ENCODE peak calls at places on chromosomes 2 and 18, in nine cellular contexts. One of them, this sample, is unnamed.

GRCh38 chr2:59301466-59302402 is 1060.6 kb upstream of the FANCL start:
- DNase-seq in esophagus squamous epithelium: no peak
- DNase-seq in adrenal gland: peak
- DNase-seq in transverse colon: peak
- DNase-seq in GM12891: no peak
- DNase-seq in stomach: peak
- DNase-seq in IMR-90: peak
- DNase-seq in body of pancreas: peak
- DNase-seq in GM12892: no peak
- DNase-seq in this sample: peak

GRCh38 chr18:32879497-32879896 is 106.7 kb upstream of the KLHL14 start:
- DNase-seq in body of pancreas: no peak
- DNase-seq in esophagus squamous epithelium: no peak
- DNase-seq in IMR-90: no peak
- DNase-seq in transverse colon: no peak
- DNase-seq in adrenal gland: no peak
- DNase-seq in stomach: no peak
- DNase-seq in GM12891: no peak
- DNase-seq in GM12892: no peak
- DNase-seq in this sample: no peak

GRCh38 chr18:26477828-26478466 is 70.4 kb downstream of the KCTD1 start:
- DNase-seq in transverse colon: no peak
- DNase-seq in GM12891: no peak
- DNase-seq in esophagus squamous epithelium: no peak
- DNase-seq in GM12892: no peak
- DNase-seq in IMR-90: no peak
- DNase-seq in body of pancreas: no peak
- DNase-seq in adrenal gland: no peak
- DNase-seq in stomach: no peak
- DNase-seq in this sample: no peak

GRCh38 chr18:41444943-41445342 is 510.1 kb upstream of the PIK3C3 start:
- DNase-seq in esophagus squamous epithelium: no peak
- DNase-seq in GM12891: no peak
- DNase-seq in IMR-90: no peak
- DNase-seq in stomach: no peak
- DNase-seq in transverse colon: no peak
- DNase-seq in GM12892: no peak
- DNase-seq in adrenal gland: no peak
- DNase-seq in body of pancreas: no peak
- DNase-seq in this sample: no peak

GRCh38 chr2:27828305-27828704 is 56.8 kb downstream of the MRPL33 start:
- DNase-seq in GM12891: no peak
- DNase-seq in transverse colon: no peak
- DNase-seq in GM12892: no peak
- DNase-seq in IMR-90: no peak
- DNase-seq in body of pancreas: no peak
- DNase-seq in esophagus squamous epithelium: no peak
- DNase-seq in stomach: no peak
- DNase-seq in adrenal gland: no peak
- DNase-seq in this sample: no peak

GRCh38 chr2:128324897-128325410 is 6.3 kb upstream of the HS6ST1 start:
- DNase-seq in IMR-90: no peak
- DNase-seq in GM12892: no peak
- DNase-seq in transverse colon: no peak
- DNase-seq in esophagus squamous epithelium: no peak
- DNase-seq in stomach: no peak
- DNase-seq in body of pancreas: peak
- DNase-seq in adrenal gland: no peak
- DNase-seq in GM12891: no peak
- DNase-seq in this sample: no peak

GRCh38 chr18:56107821-56108485 is 520.0 kb upstream of the TCF4 start:
- DNase-seq in GM12891: no peak
- DNase-seq in body of pancreas: no peak
- DNase-seq in stomach: no peak
- DNase-seq in IMR-90: no peak
- DNase-seq in transverse colon: no peak
- DNase-seq in adrenal gland: no peak
- DNase-seq in GM12892: no peak
- DNase-seq in esophagus squamous epithelium: no peak
- DNase-seq in this sample: no peak

GRCh38 chr2:229780856-229781773 is 66.8 kb upstream of the DNER start:
- DNase-seq in IMR-90: peak
- DNase-seq in transverse colon: no peak
- DNase-seq in adrenal gland: no peak
- DNase-seq in stomach: no peak
- DNase-seq in GM12891: no peak
- DNase-seq in esophagus squamous epithelium: no peak
- DNase-seq in GM12892: no peak
- DNase-seq in body of pancreas: no peak
- DNase-seq in this sample: peak

GRCh38 chr2:150478206-150478974 is 9.1 kb downstream of the RND3 start:
- DNase-seq in esophagus squamous epithelium: no peak
- DNase-seq in GM12891: no peak
- DNase-seq in stomach: no peak
- DNase-seq in IMR-90: peak
- DNase-seq in GM12892: no peak
- DNase-seq in transverse colon: no peak
- DNase-seq in body of pancreas: no peak
- DNase-seq in adrenal gland: no peak
- DNase-seq in this sample: no peak

GRCh38 chr2:101696272-101697123 is 1.0 kb upstream of the MAP4K4 start:
- DNase-seq in IMR-90: no peak
- DNase-seq in body of pancreas: peak
- DNase-seq in GM12891: no peak
- DNase-seq in transverse colon: peak
- DNase-seq in adrenal gland: peak
- DNase-seq in esophagus squamous epithelium: no peak
- DNase-seq in stomach: peak
- DNase-seq in GM12892: no peak
- DNase-seq in this sample: no peak

GRCh38 chr2:194559523-194559922 is 1097.5 kb upstream of the SLC39A10 start:
- DNase-seq in transverse colon: no peak
- DNase-seq in IMR-90: no peak
- DNase-seq in GM12892: no peak
- DNase-seq in adrenal gland: no peak
- DNase-seq in stomach: no peak
- DNase-seq in GM12891: no peak
- DNase-seq in body of pancreas: no peak
- DNase-seq in esophagus squamous epithelium: no peak
- DNase-seq in this sample: no peak

GRCh38 chr2:101400516-101401315 is 13.4 kb upstream of the CREG2 start:
- DNase-seq in stomach: no peak
- DNase-seq in transverse colon: no peak
- DNase-seq in body of pancreas: no peak
- DNase-seq in adrenal gland: no peak
- DNase-seq in IMR-90: no peak
- DNase-seq in GM12892: no peak
- DNase-seq in GM12891: no peak
- DNase-seq in esophagus squamous epithelium: no peak
- DNase-seq in this sample: no peak

GRCh38 chr2:164044637-164045036 is 308.8 kb upstream of the FIGN start:
- DNase-seq in GM12891: no peak
- DNase-seq in body of pancreas: no peak
- DNase-seq in esophagus squamous epithelium: no peak
- DNase-seq in IMR-90: no peak
- DNase-seq in transverse colon: no peak
- DNase-seq in GM12892: no peak
- DNase-seq in adrenal gland: no peak
- DNase-seq in stomach: no peak
- DNase-seq in this sample: no peak

GRCh38 chr2:233273120-233273519 is 21.6 kb downstream of the ATG16L1 start:
- DNase-seq in body of pancreas: no peak
- DNase-seq in GM12892: no peak
- DNase-seq in adrenal gland: no peak
- DNase-seq in stomach: no peak
- DNase-seq in GM12891: no peak
- DNase-seq in esophagus squamous epithelium: no peak
- DNase-seq in IMR-90: no peak
- DNase-seq in transverse colon: no peak
- DNase-seq in this sample: no peak

GRCh38 chr2:15940661-15941482 is 522 bp downstream of the MYCN start:
- DNase-seq in GM12892: peak
- DNase-seq in adrenal gland: no peak
- DNase-seq in GM12891: peak
- DNase-seq in stomach: no peak
- DNase-seq in body of pancreas: no peak
- DNase-seq in IMR-90: no peak
- DNase-seq in esophagus squamous epithelium: no peak
- DNase-seq in transverse colon: no peak
- DNase-seq in this sample: no peak

GRCh38 chr2:24831216-24831615 is 38.0 kb downstream of the CENPO start:
- DNase-seq in GM12892: no peak
- DNase-seq in stomach: no peak
- DNase-seq in IMR-90: no peak
- DNase-seq in body of pancreas: no peak
- DNase-seq in GM12891: peak
- DNase-seq in esophagus squamous epithelium: no peak
- DNase-seq in adrenal gland: no peak
- DNase-seq in transverse colon: peak
- DNase-seq in this sample: no peak
- TF ChIP-seq POLR2A in GM12892: no peak
- TF ChIP-seq POLR2A in stomach: no peak
- TF ChIP-seq POLR2A in IMR-90: no peak
- TF ChIP-seq POLR2A in body of pancreas: no peak
- TF ChIP-seq POLR2A in GM12891: no peak
- TF ChIP-seq POLR2A in esophagus squamous epithelium: no peak
- TF ChIP-seq POLR2A in adrenal gland: no peak
- TF ChIP-seq POLR2A in transverse colon: no peak
- TF ChIP-seq POLR2A in this sample: no peak

GRCh38 chr2:219460424-219460926 is 25.8 kb downstream of the SPEG start:
- DNase-seq in IMR-90: peak
- DNase-seq in esophagus squamous epithelium: no peak
- DNase-seq in body of pancreas: no peak
- DNase-seq in GM12891: no peak
- DNase-seq in adrenal gland: no peak
- DNase-seq in transverse colon: peak
- DNase-seq in GM12892: no peak
- DNase-seq in stomach: no peak
- DNase-seq in this sample: no peak
- TF ChIP-seq POLR2A in IMR-90: no peak
- TF ChIP-seq POLR2A in esophagus squamous epithelium: peak
- TF ChIP-seq POLR2A in body of pancreas: no peak
- TF ChIP-seq POLR2A in GM12891: no peak
- TF ChIP-seq POLR2A in adrenal gland: no peak
- TF ChIP-seq POLR2A in transverse colon: no peak
- TF ChIP-seq POLR2A in GM12892: no peak
- TF ChIP-seq POLR2A in stomach: no peak
- TF ChIP-seq POLR2A in this sample: no peak

DNA sequence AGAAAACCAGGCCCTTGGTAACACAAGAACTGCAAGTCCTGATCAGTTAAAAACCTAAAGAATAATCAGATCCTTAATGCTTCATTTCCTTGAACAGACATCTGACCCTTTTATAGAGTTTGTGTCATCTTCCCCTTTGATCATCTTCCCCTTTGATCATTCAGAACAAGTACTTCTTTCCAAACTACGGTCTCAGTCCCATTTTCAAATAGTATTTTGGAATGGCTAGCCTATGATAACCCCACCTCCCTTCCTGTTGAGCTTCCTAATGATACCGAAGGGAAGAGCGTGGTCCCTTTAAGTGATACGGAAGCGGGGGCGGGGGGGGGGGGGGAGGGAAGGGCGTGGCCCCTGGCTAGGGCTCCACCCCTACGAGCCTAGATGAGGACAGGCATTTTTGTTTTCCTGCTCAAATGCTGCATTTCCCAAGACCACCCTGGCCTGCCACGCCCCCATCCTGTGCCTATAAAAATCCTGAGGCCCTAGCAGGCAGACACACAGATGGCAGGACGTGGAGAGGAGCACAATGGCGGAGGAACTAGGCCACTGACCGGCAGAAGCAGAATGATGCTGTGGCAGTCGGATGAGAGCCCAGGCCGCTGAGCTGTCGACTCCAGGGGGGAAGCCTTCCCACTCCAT is 24.1 kb upstream of the CHRNA1 start:
- DNase-seq in transverse colon: no peak
- DNase-seq in GM12892: no peak
- DNase-seq in GM12891: no peak
- DNase-seq in esophagus squamous epithelium: no peak
- DNase-seq in stomach: no peak
- DNase-seq in adrenal gland: no peak
- DNase-seq in body of pancreas: no peak
- DNase-seq in IMR-90: peak
- DNase-seq in this sample: no peak
- TF ChIP-seq POLR2A in transverse colon: no peak
- TF ChIP-seq POLR2A in GM12892: no peak
- TF ChIP-seq POLR2A in GM12891: no peak
- TF ChIP-seq POLR2A in esophagus squamous epithelium: no peak
- TF ChIP-seq POLR2A in stomach: no peak
- TF ChIP-seq POLR2A in adrenal gland: no peak
- TF ChIP-seq POLR2A in body of pancreas: no peak
- TF ChIP-seq POLR2A in IMR-90: no peak
- TF ChIP-seq POLR2A in this sample: peak

GRCh38 chr2:62334440-62335058 is 138.6 kb downstream of the B3GNT2 start:
- DNase-seq in IMR-90: no peak
- DNase-seq in body of pancreas: no peak
- DNase-seq in esophagus squamous epithelium: no peak
- DNase-seq in GM12892: no peak
- DNase-seq in stomach: no peak
- DNase-seq in adrenal gland: no peak
- DNase-seq in GM12891: no peak
- DNase-seq in transverse colon: no peak
- DNase-seq in this sample: no peak

GRCh38 chr2:62337403-62337802 is 141.5 kb downstream of the B3GNT2 start:
- DNase-seq in esophagus squamous epithelium: no peak
- DNase-seq in adrenal gland: no peak
- DNase-seq in body of pancreas: no peak
- DNase-seq in stomach: no peak
- DNase-seq in transverse colon: no peak
- DNase-seq in GM12891: no peak
- DNase-seq in IMR-90: no peak
- DNase-seq in GM12892: no peak
- DNase-seq in this sample: no peak

GRCh38 chr2:62329797-62330196 is 133.9 kb downstream of the B3GNT2 start:
- DNase-seq in GM12891: no peak
- DNase-seq in adrenal gland: no peak
- DNase-seq in stomach: no peak
- DNase-seq in transverse colon: no peak
- DNase-seq in esophagus squamous epithelium: no peak
- DNase-seq in IMR-90: no peak
- DNase-seq in GM12892: no peak
- DNase-seq in body of pancreas: no peak
- DNase-seq in this sample: no peak

GRCh38 chr2:62330959-62331358 is 135.0 kb downstream of the B3GNT2 start:
- DNase-seq in body of pancreas: no peak
- DNase-seq in adrenal gland: no peak
- DNase-seq in GM12892: no peak
- DNase-seq in GM12891: no peak
- DNase-seq in stomach: no peak
- DNase-seq in IMR-90: no peak
- DNase-seq in transverse colon: no peak
- DNase-seq in esophagus squamous epithelium: no peak
- DNase-seq in this sample: no peak

DNA sequence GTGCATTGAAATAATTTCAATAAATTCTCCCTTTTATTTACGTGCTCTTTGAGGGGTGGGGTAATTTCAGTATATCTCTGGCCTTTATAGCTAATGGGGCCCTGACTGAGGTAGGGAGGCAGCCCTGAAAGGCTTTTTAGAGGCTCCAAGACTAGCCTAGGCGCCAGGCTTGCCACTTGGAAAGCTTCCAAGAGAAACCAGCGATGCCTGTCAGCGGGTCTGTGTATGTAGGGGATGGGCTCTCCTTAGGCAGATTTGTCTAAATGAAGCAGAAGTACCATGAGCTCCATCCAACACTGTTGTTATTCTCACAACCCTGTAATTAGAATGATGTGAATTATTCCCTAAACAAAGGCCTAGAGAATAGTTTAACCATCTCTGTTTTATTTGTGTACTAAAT is 138.0 kb downstream of the B3GNT2 start:
- DNase-seq in GM12892: no peak
- DNase-seq in adrenal gland: no peak
- DNase-seq in IMR-90: no peak
- DNase-seq in stomach: no peak
- DNase-seq in esophagus squamous epithelium: no peak
- DNase-seq in transverse colon: no peak
- DNase-seq in GM12891: no peak
- DNase-seq in body of pancreas: no peak
- DNase-seq in this sample: no peak
- TF ChIP-seq POLR2A in GM12892: no peak
- TF ChIP-seq POLR2A in adrenal gland: no peak
- TF ChIP-seq POLR2A in IMR-90: no peak
- TF ChIP-seq POLR2A in stomach: no peak
- TF ChIP-seq POLR2A in esophagus squamous epithelium: no peak
- TF ChIP-seq POLR2A in transverse colon: no peak
- TF ChIP-seq POLR2A in GM12891: no peak
- TF ChIP-seq POLR2A in body of pancreas: no peak
- TF ChIP-seq POLR2A in this sample: no peak

This sample was measured in H54.